ENCODE peak calls at places on chromosomes 11 and 22, in six cellular contexts. T is neural progenitor cell, X is right atrium auricular region, H is lower lobe of right lung, L is endodermal cell, C is uterus. N is an unnamed sample. For H3K4me1 and H3K9me3, the result is how much of the 10 kb centered on the place peaks cover.

GRCh38 chr11:58770166-58770565 is 38.4 kb upstream of the GLYAT start:
- DNase-seq in T (no peak), X (no peak), H (no peak), L (no peak), C (no peak), N (no peak)

GRCh38 chr22:47219789-47220188 is 457.3 kb downstream of the TBC1D22A start:
- DNase-seq in T (no peak), X (peak), H (no peak), L (peak), C (no peak), N (no peak)

GRCh38 chr11:131253885-131254204 is 116.6 kb upstream of the NTM start:
- DNase-seq in T (peak), X (no peak), H (no peak), L (peak), C (no peak), N (no peak)

GRCh38 chr22:37746366-37747089 is 49.7 kb downstream of the TRIOBP start:
- DNase-seq in T (peak), X (no peak), H (peak), L (peak), C (no peak), N (no peak)

GRCh38 chr11:46336781-46337180 is 10.5 kb upstream of the DGKZ start:
- DNase-seq in T (no peak), X (no peak), H (peak), L (no peak), C (no peak), N (no peak)

GRCh38 chr11:20021771-20022362 is 138.4 kb downstream of the DBX1 start:
- DNase-seq in T (peak), X (no peak), H (no peak), L (peak), C (no peak), N (peak)

GRCh38 chr11:6855971-6856542 is 6.8 kb upstream of the OR10A2 start:
- DNase-seq in T (peak), X (no peak), H (no peak), L (no peak), C (no peak), N (no peak)

GRCh38 chr11:47514825-47515647 is 37.9 kb downstream of the CELF1 start:
- DNase-seq in T (no peak), X (no peak), H (no peak), L (no peak), C (no peak), N (no peak)

GRCh38 chr11:22669368-22669767 is 3.0 kb downstream of the GAS2 start:
- DNase-seq in T (no peak), X (no peak), H (no peak), L (no peak), C (no peak), N (no peak)

GRCh38 chr11:2736577-2737225 is 36.9 kb upstream of the KCNQ1OT1 start:
- DNase-seq in T (no peak), X (no peak), H (no peak), L (no peak), C (no peak), N (no peak)

GRCh38 chr11:16982809-16983208 is 31.4 kb downstream of the PLEKHA7 start:
- DNase-seq in T (no peak), X (no peak), H (no peak), L (no peak), C (no peak), N (no peak)
- H3K4me1 ChIP-seq in T (under half), X (half or more), H (under half), L (under half), C (under half), N (under half)

DNA sequence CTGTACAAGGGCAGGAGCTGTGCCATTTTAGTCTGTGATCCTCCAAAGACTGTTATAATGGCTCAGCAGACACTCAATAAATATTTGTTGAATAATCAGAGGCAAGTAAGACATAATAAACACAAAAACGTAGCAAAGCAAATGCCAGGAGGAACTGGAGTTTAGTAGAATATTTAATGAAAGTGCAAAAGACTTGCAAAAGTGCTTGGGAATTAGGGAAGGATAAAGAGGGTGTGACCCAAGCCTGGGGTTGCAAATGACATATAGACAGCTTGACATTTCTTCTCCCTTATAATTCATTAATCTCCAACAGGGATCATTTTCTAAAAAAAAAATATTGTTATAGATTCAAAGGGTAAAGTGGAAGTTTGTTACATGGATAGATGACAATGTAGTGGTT is 212.7 kb upstream of the PGR start:
- DNase-seq in T (no peak), X (no peak), H (no peak), L (no peak), C (no peak), N (no peak)
- H3K9me3 ChIP-seq in T (under half), X (under half), H (under half), L (under half), C (under half), N (under half)

DNA sequence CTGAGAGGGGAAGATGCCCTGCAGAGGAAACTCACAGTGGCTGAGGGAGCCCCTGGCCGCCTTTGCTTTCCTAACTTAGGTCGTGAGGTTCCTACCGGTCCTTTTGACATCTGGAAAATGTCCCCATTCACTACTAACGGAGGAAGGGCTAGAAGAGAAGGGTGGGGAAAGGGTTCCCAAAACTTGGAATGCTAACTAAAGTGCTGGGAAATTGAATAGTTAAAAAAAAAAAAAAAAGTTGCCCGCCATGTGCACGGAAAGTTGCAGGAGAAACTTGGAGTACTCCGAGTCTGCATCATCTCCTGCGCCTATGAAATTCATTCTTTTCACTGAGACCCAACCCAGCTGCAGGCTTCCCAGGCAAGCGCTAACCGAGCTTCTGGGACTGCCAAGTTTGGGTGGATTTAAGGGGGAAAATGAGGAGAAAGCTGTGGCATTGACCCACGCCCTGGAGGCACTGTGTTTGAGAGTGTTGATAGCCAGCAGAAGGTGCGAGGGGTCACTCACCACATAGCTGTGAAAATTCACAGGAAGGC is 854 bp downstream of the TIMP3 start:
- DNase-seq in T (no peak), X (no peak), H (no peak), L (no peak), C (no peak), N (no peak)
- H3K27ac ChIP-seq in T (no peak), X (peak), H (peak), L (no peak), C (peak), N (no peak)

GRCh38 chr22:22932512-22932941 is 44.9 kb downstream of the IGLL5 start:
- DNase-seq in T (no peak), X (no peak), H (no peak), L (no peak), C (no peak), N (no peak)

GRCh38 chr22:22934543-22935055 is 47.0 kb downstream of the IGLL5 start:
- DNase-seq in T (no peak), X (no peak), H (no peak), L (no peak), C (no peak), N (no peak)

GRCh38 chr22:22933100-22933806 is 45.6 kb downstream of the IGLL5 start:
- DNase-seq in T (no peak), X (no peak), H (peak), L (no peak), C (no peak), N (no peak)

GRCh38 chr22:22935056-22935545 is 47.5 kb downstream of the IGLL5 start:
- DNase-seq in T (no peak), X (no peak), H (no peak), L (no peak), C (no peak), N (no peak)

DNA sequence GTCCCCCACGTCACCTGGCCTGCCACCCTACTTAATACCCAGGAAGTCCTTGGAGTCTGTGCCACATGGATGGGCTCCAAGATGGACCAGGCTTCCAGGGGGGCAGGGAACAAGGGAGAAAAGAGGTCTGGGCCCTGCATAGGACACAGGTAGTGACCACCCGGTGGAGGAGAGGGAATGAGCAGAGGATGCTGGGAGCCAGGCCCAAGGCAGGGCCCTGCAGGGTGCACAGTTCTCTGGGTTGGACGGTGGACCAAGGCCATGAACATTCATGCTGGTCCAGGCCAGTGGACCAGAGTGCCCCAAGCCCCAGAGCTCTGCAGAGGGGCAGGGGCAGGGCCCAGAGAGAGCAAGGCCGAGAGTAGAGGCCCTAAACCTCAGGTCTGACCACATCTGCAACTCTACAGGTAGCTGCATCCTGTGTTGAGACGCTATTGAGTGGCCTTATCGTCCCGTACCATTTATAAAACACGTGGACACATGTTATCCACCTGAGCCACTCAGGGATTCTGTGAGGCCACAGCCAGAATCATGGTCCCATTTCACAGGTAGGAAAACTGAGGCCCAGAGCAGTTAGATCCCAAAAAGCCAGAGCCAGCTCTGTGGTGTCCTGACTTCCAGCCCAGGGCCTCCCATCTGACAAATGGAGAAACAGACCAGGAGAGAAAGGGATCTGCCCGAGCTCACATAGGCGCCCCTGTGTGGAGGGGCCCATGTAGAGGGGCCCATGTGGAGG is 46.4 kb downstream of the IGLL5 start:
- DNase-seq in T (no peak), X (no peak), H (no peak), L (no peak), C (no peak), N (no peak)
- H3K4me1 ChIP-seq in T (under half), X (under half), H (under half), L (under half), C (under half), N (under half)

DNA sequence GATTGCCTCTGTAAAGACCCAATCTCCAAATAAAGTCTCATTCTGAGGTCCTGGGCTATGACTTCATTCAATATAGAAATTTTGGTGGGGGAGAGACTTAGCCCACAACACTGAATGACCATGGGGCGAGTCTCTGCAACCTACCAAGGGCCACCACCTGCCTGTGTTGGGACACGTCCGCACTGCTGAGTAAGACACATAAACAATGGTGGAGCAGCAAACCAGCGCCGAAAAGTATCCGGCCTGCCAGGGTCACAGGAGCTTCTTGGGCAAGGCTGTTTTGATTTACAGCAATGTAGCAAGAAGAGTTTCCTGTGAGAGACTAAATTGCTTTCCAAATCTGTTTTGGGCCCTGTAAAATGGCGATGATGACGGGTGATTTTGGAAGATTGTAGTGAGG is 122.3 kb downstream of the SHANK2 start:
- DNase-seq in T (no peak), X (no peak), H (no peak), L (no peak), C (no peak), N (no peak)
- H3K9me3 ChIP-seq in T (under half), X (under half), H (under half), L (under half), C (under half), N (under half)

GRCh38 chr22:43299736-43300135 is 43.4 kb downstream of the SCUBE1 start:
- DNase-seq in T (no peak), X (no peak), H (no peak), L (no peak), C (no peak), N (no peak)
- H3K27ac ChIP-seq in T (no peak), X (no peak), H (no peak), L (no peak), C (no peak), N (no peak)

DNA sequence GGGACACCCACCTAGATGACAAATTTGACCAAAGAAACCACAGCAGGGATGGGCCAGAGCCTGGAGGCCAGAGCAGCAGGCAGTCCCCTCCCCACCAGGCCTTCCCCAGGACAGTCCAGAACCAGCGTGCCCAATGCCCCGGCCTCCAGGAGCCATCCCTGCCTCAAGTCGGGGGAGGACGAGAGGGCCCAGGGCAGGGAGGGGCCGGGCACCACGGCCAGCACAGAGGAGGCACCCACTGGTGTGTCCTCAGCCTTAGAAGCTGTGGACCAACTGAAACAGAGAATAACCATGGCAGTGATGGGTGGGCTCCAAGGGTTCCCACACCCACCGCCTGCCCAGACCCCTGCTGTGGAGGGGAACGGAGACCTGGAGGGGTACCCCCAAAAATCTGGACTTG is 28.3 kb upstream of the TCF20 start:
- DNase-seq in T (no peak), X (no peak), H (no peak), L (no peak), C (no peak), N (no peak)
- H3K4me1 ChIP-seq in T (under half), X (under half), H (under half), L (under half), C (under half), N (under half)

DNA sequence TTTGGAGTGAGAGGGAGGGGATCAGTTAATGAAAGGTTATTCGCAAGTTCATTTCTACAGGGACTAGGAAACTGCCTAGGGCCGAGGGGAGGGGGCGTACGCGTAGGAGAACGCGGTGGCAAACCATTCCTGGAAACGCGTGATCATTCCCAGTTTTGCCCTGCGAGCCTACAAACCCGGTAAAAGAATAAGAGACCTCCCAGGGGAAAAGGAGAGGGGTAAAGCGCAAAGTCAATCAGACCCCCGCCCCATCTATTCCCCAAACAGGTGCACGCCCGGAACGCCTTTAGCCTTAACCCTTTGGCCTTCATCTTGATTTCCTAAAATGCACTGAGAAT is 5.3 kb downstream of the BSX start:
- DNase-seq in T (no peak), X (no peak), H (no peak), L (no peak), C (no peak), N (no peak)
- H3K9me3 ChIP-seq in T (under half), X (under half), H (under half), L (under half), C (under half), N (under half)